ENCODE peak calls at places on chromosomes 12 and 14, in seven cellular contexts. One of them, this sample, is unnamed.

GRCh38 chr12:48883305-48884171 is 17.9 kb upstream of the RND1 start:
- DNase-seq in body of pancreas: peak
- DNase-seq in substantia nigra: no peak
- DNase-seq in NCI-H1092 treated with DMSO at 0.1 percent for 48 hours: peak
- DNase-seq in ecto neural progenitor cell: peak
- DNase-seq in colonic mucosa: peak
- DNase-seq in pons: no peak
- DNase-seq in this sample: no peak

GRCh38 chr12:81797100-81797499 is 38.0 kb upstream of the PPFIA2 start:
- DNase-seq in body of pancreas: no peak
- DNase-seq in substantia nigra: no peak
- DNase-seq in NCI-H1092 treated with DMSO at 0.1 percent for 48 hours: peak
- DNase-seq in ecto neural progenitor cell: no peak
- DNase-seq in colonic mucosa: no peak
- DNase-seq in pons: no peak
- DNase-seq in this sample: peak

GRCh38 chr14:58805605-58806358 is 168.0 kb downstream of the DACT1 start:
- DNase-seq in body of pancreas: no peak
- DNase-seq in substantia nigra: no peak
- DNase-seq in NCI-H1092 treated with DMSO at 0.1 percent for 48 hours: peak
- DNase-seq in ecto neural progenitor cell: no peak
- DNase-seq in colonic mucosa: peak
- DNase-seq in pons: no peak
- DNase-seq in this sample: no peak

GRCh38 chr14:99879401-99880295 is 86.4 kb downstream of the EML1 start:
- DNase-seq in body of pancreas: no peak
- DNase-seq in substantia nigra: no peak
- DNase-seq in NCI-H1092 treated with DMSO at 0.1 percent for 48 hours: no peak
- DNase-seq in ecto neural progenitor cell: no peak
- DNase-seq in colonic mucosa: no peak
- DNase-seq in pons: no peak
- DNase-seq in this sample: no peak

GRCh38 chr12:115004469-115005146 is 320.6 kb upstream of the TBX3 start:
- DNase-seq in body of pancreas: no peak
- DNase-seq in substantia nigra: no peak
- DNase-seq in NCI-H1092 treated with DMSO at 0.1 percent for 48 hours: no peak
- DNase-seq in ecto neural progenitor cell: no peak
- DNase-seq in colonic mucosa: no peak
- DNase-seq in pons: no peak
- DNase-seq in this sample: no peak

GRCh38 chr14:52112336-52113018 is 43.6 kb upstream of the NID2 start:
- DNase-seq in body of pancreas: no peak
- DNase-seq in substantia nigra: no peak
- DNase-seq in NCI-H1092 treated with DMSO at 0.1 percent for 48 hours: no peak
- DNase-seq in ecto neural progenitor cell: no peak
- DNase-seq in colonic mucosa: no peak
- DNase-seq in pons: no peak
- DNase-seq in this sample: no peak

GRCh38 chr14:46782281-46782680 is 130.7 kb upstream of the RPL10L start:
- DNase-seq in body of pancreas: no peak
- DNase-seq in substantia nigra: no peak
- DNase-seq in NCI-H1092 treated with DMSO at 0.1 percent for 48 hours: no peak
- DNase-seq in ecto neural progenitor cell: no peak
- DNase-seq in colonic mucosa: no peak
- DNase-seq in pons: no peak
- DNase-seq in this sample: no peak

GRCh38 chr14:55514819-55515470 is 65.1 kb upstream of the KTN1 start:
- DNase-seq in body of pancreas: no peak
- DNase-seq in substantia nigra: no peak
- DNase-seq in NCI-H1092 treated with DMSO at 0.1 percent for 48 hours: no peak
- DNase-seq in ecto neural progenitor cell: no peak
- DNase-seq in colonic mucosa: no peak
- DNase-seq in pons: peak
- DNase-seq in this sample: no peak

GRCh38 chr12:88947486-88948043 is 367.3 kb upstream of the KITLG start:
- DNase-seq in body of pancreas: no peak
- DNase-seq in substantia nigra: no peak
- DNase-seq in NCI-H1092 treated with DMSO at 0.1 percent for 48 hours: peak
- DNase-seq in ecto neural progenitor cell: no peak
- DNase-seq in colonic mucosa: no peak
- DNase-seq in pons: no peak
- DNase-seq in this sample: no peak

GRCh38 chr12:113933201-113933786 is 32.8 kb downstream of the RBM19 start:
- DNase-seq in body of pancreas: no peak
- DNase-seq in substantia nigra: peak
- DNase-seq in NCI-H1092 treated with DMSO at 0.1 percent for 48 hours: no peak
- DNase-seq in ecto neural progenitor cell: peak
- DNase-seq in colonic mucosa: no peak
- DNase-seq in pons: peak
- DNase-seq in this sample: no peak

GRCh38 chr14:54889919-54890318 is 12.7 kb downstream of the GCH1 start:
- DNase-seq in body of pancreas: no peak
- DNase-seq in substantia nigra: no peak
- DNase-seq in NCI-H1092 treated with DMSO at 0.1 percent for 48 hours: no peak
- DNase-seq in ecto neural progenitor cell: no peak
- DNase-seq in colonic mucosa: no peak
- DNase-seq in pons: no peak
- DNase-seq in this sample: no peak

GRCh38 chr12:48980389-48980952 is 2.3 kb downstream of the WNT1 start:
- DNase-seq in body of pancreas: no peak
- DNase-seq in substantia nigra: no peak
- DNase-seq in NCI-H1092 treated with DMSO at 0.1 percent for 48 hours: no peak
- DNase-seq in ecto neural progenitor cell: peak
- DNase-seq in colonic mucosa: peak
- DNase-seq in pons: no peak
- DNase-seq in this sample: peak

GRCh38 chr14:69325086-69325485 is 65.1 kb downstream of the GALNT16 start:
- DNase-seq in body of pancreas: peak
- DNase-seq in substantia nigra: no peak
- DNase-seq in NCI-H1092 treated with DMSO at 0.1 percent for 48 hours: no peak
- DNase-seq in ecto neural progenitor cell: no peak
- DNase-seq in colonic mucosa: no peak
- DNase-seq in pons: no peak
- DNase-seq in this sample: no peak

GRCh38 chr12:75120202-75120774 is 89.4 kb downstream of the KCNC2 start:
- DNase-seq in body of pancreas: no peak
- DNase-seq in substantia nigra: no peak
- DNase-seq in NCI-H1092 treated with DMSO at 0.1 percent for 48 hours: no peak
- DNase-seq in ecto neural progenitor cell: no peak
- DNase-seq in colonic mucosa: no peak
- DNase-seq in pons: peak
- DNase-seq in this sample: no peak

GRCh38 chr12:76311796-76312195 is 36.4 kb downstream of the BBS10 start:
- DNase-seq in body of pancreas: no peak
- DNase-seq in substantia nigra: no peak
- DNase-seq in NCI-H1092 treated with DMSO at 0.1 percent for 48 hours: no peak
- DNase-seq in ecto neural progenitor cell: no peak
- DNase-seq in colonic mucosa: no peak
- DNase-seq in pons: no peak
- DNase-seq in this sample: no peak

GRCh38 chr12:109295764-109296425 is 13.2 kb downstream of the FOXN4 start:
- DNase-seq in body of pancreas: no peak
- DNase-seq in substantia nigra: no peak
- DNase-seq in NCI-H1092 treated with DMSO at 0.1 percent for 48 hours: no peak
- DNase-seq in ecto neural progenitor cell: no peak
- DNase-seq in colonic mucosa: no peak
- DNase-seq in pons: no peak
- DNase-seq in this sample: no peak

GRCh38 chr14:74618078-74618952 is 6.3 kb upstream of the LTBP2 start:
- DNase-seq in body of pancreas: peak
- DNase-seq in substantia nigra: no peak
- DNase-seq in NCI-H1092 treated with DMSO at 0.1 percent for 48 hours: no peak
- DNase-seq in ecto neural progenitor cell: no peak
- DNase-seq in colonic mucosa: peak
- DNase-seq in pons: peak
- DNase-seq in this sample: peak

GRCh38 chr14:94548999-94549985 is 11.9 kb upstream of the SERPINA4 start:
- DNase-seq in body of pancreas: peak
- DNase-seq in substantia nigra: peak
- DNase-seq in NCI-H1092 treated with DMSO at 0.1 percent for 48 hours: peak
- DNase-seq in ecto neural progenitor cell: peak
- DNase-seq in colonic mucosa: peak
- DNase-seq in pons: peak
- DNase-seq in this sample: peak

GRCh38 chr12:93526786-93527428 is 45.6 kb upstream of the SOCS2 start:
- DNase-seq in body of pancreas: no peak
- DNase-seq in substantia nigra: no peak
- DNase-seq in NCI-H1092 treated with DMSO at 0.1 percent for 48 hours: no peak
- DNase-seq in ecto neural progenitor cell: no peak
- DNase-seq in colonic mucosa: no peak
- DNase-seq in pons: no peak
- DNase-seq in this sample: peak

GRCh38 chr14:99670361-99671229 is 13.5 kb upstream of the CYP46A1 start:
- DNase-seq in body of pancreas: no peak
- DNase-seq in substantia nigra: no peak
- DNase-seq in NCI-H1092 treated with DMSO at 0.1 percent for 48 hours: no peak
- DNase-seq in ecto neural progenitor cell: no peak
- DNase-seq in colonic mucosa: no peak
- DNase-seq in pons: no peak
- DNase-seq in this sample: no peak

GRCh38 chr14:90799420-90799819 is 16.8 kb downstream of the TTC7B start:
- DNase-seq in body of pancreas: no peak
- DNase-seq in substantia nigra: no peak
- DNase-seq in NCI-H1092 treated with DMSO at 0.1 percent for 48 hours: no peak
- DNase-seq in ecto neural progenitor cell: no peak
- DNase-seq in colonic mucosa: no peak
- DNase-seq in pons: no peak
- DNase-seq in this sample: no peak

GRCh38 chr12:15393037-15393436 is 70.7 kb downstream of the PTPRO start:
- DNase-seq in body of pancreas: no peak
- DNase-seq in substantia nigra: no peak
- DNase-seq in NCI-H1092 treated with DMSO at 0.1 percent for 48 hours: no peak
- DNase-seq in ecto neural progenitor cell: no peak
- DNase-seq in colonic mucosa: no peak
- DNase-seq in pons: no peak
- DNase-seq in this sample: peak

GRCh38 chr12:991350-992278 is 591 bp downstream of the ERC1 start:
- DNase-seq in body of pancreas: no peak
- DNase-seq in substantia nigra: no peak
- DNase-seq in NCI-H1092 treated with DMSO at 0.1 percent for 48 hours: peak
- DNase-seq in ecto neural progenitor cell: no peak
- DNase-seq in colonic mucosa: no peak
- DNase-seq in pons: peak
- DNase-seq in this sample: no peak

GRCh38 chr14:79511146-79511545 is 700.2 kb downstream of the DIO2 start:
- DNase-seq in body of pancreas: no peak
- DNase-seq in substantia nigra: no peak
- DNase-seq in NCI-H1092 treated with DMSO at 0.1 percent for 48 hours: no peak
- DNase-seq in ecto neural progenitor cell: no peak
- DNase-seq in colonic mucosa: no peak
- DNase-seq in pons: no peak
- DNase-seq in this sample: no peak

GRCh38 chr14:81129242-81129641 is 91.5 kb downstream of the GTF2A1 start:
- DNase-seq in body of pancreas: no peak
- DNase-seq in substantia nigra: no peak
- DNase-seq in NCI-H1092 treated with DMSO at 0.1 percent for 48 hours: no peak
- DNase-seq in ecto neural progenitor cell: no peak
- DNase-seq in colonic mucosa: no peak
- DNase-seq in pons: no peak
- DNase-seq in this sample: no peak

GRCh38 chr14:41922014-41922413 is 315.3 kb downstream of the LRFN5 start:
- DNase-seq in body of pancreas: no peak
- DNase-seq in substantia nigra: no peak
- DNase-seq in NCI-H1092 treated with DMSO at 0.1 percent for 48 hours: peak
- DNase-seq in ecto neural progenitor cell: no peak
- DNase-seq in colonic mucosa: no peak
- DNase-seq in pons: no peak
- DNase-seq in this sample: no peak

GRCh38 chr12:85872497-85873091 is 1.5 kb upstream of the NTS start:
- DNase-seq in body of pancreas: no peak
- DNase-seq in substantia nigra: no peak
- DNase-seq in NCI-H1092 treated with DMSO at 0.1 percent for 48 hours: peak
- DNase-seq in ecto neural progenitor cell: no peak
- DNase-seq in colonic mucosa: no peak
- DNase-seq in pons: peak
- DNase-seq in this sample: peak

GRCh38 chr12:56688129-56688845 is at the start of gene PTGES3:
- DNase-seq in body of pancreas: peak
- DNase-seq in substantia nigra: peak
- DNase-seq in NCI-H1092 treated with DMSO at 0.1 percent for 48 hours: peak
- DNase-seq in ecto neural progenitor cell: peak
- DNase-seq in colonic mucosa: peak
- DNase-seq in pons: peak
- DNase-seq in this sample: peak

GRCh38 chr12:106332536-106332935 is 25.0 kb upstream of the POLR3B start:
- DNase-seq in body of pancreas: no peak
- DNase-seq in substantia nigra: no peak
- DNase-seq in NCI-H1092 treated with DMSO at 0.1 percent for 48 hours: no peak
- DNase-seq in ecto neural progenitor cell: no peak
- DNase-seq in colonic mucosa: no peak
- DNase-seq in pons: no peak
- DNase-seq in this sample: no peak

GRCh38 chr14:99578541-99579044 is 25.4 kb downstream of the CCDC85C start:
- DNase-seq in body of pancreas: peak
- DNase-seq in substantia nigra: no peak
- DNase-seq in NCI-H1092 treated with DMSO at 0.1 percent for 48 hours: no peak
- DNase-seq in ecto neural progenitor cell: no peak
- DNase-seq in colonic mucosa: no peak
- DNase-seq in pons: no peak
- DNase-seq in this sample: peak

GRCh38 chr12:114547636-114548035 is 136.3 kb downstream of the TBX3 start:
- DNase-seq in body of pancreas: no peak
- DNase-seq in substantia nigra: no peak
- DNase-seq in NCI-H1092 treated with DMSO at 0.1 percent for 48 hours: no peak
- DNase-seq in ecto neural progenitor cell: no peak
- DNase-seq in colonic mucosa: no peak
- DNase-seq in pons: no peak
- DNase-seq in this sample: no peak

GRCh38 chr12:15797818-15798217 is 8.6 kb upstream of the EPS8 start:
- DNase-seq in body of pancreas: no peak
- DNase-seq in substantia nigra: no peak
- DNase-seq in NCI-H1092 treated with DMSO at 0.1 percent for 48 hours: no peak
- DNase-seq in ecto neural progenitor cell: no peak
- DNase-seq in colonic mucosa: no peak
- DNase-seq in pons: no peak
- DNase-seq in this sample: no peak

GRCh38 chr14:35338731-35339405 is 46.7 kb downstream of the PSMA6 start:
- DNase-seq in body of pancreas: no peak
- DNase-seq in substantia nigra: no peak
- DNase-seq in NCI-H1092 treated with DMSO at 0.1 percent for 48 hours: no peak
- DNase-seq in ecto neural progenitor cell: no peak
- DNase-seq in colonic mucosa: no peak
- DNase-seq in pons: no peak
- DNase-seq in this sample: no peak

GRCh38 chr14:75025082-75025481 is 22.4 kb downstream of the EIF2B2 start:
- DNase-seq in body of pancreas: no peak
- DNase-seq in substantia nigra: no peak
- DNase-seq in NCI-H1092 treated with DMSO at 0.1 percent for 48 hours: no peak
- DNase-seq in ecto neural progenitor cell: no peak
- DNase-seq in colonic mucosa: peak
- DNase-seq in pons: no peak
- DNase-seq in this sample: no peak

GRCh38 chr12:50603817-50604639 is 99.2 kb downstream of the DIP2B start:
- DNase-seq in body of pancreas: no peak
- DNase-seq in substantia nigra: no peak
- DNase-seq in NCI-H1092 treated with DMSO at 0.1 percent for 48 hours: no peak
- DNase-seq in ecto neural progenitor cell: no peak
- DNase-seq in colonic mucosa: no peak
- DNase-seq in pons: no peak
- DNase-seq in this sample: no peak

GRCh38 chr12:127711108-127711507 is 555.9 kb upstream of the TMEM132C start:
- DNase-seq in body of pancreas: no peak
- DNase-seq in substantia nigra: no peak
- DNase-seq in NCI-H1092 treated with DMSO at 0.1 percent for 48 hours: no peak
- DNase-seq in ecto neural progenitor cell: no peak
- DNase-seq in colonic mucosa: no peak
- DNase-seq in pons: no peak
- DNase-seq in this sample: no peak

GRCh38 chr12:4190376-4191063 is 83.0 kb upstream of the CCND2 start:
- DNase-seq in body of pancreas: no peak
- DNase-seq in substantia nigra: no peak
- DNase-seq in NCI-H1092 treated with DMSO at 0.1 percent for 48 hours: no peak
- DNase-seq in ecto neural progenitor cell: no peak
- DNase-seq in colonic mucosa: no peak
- DNase-seq in pons: no peak
- DNase-seq in this sample: no peak

GRCh38 chr14:60646202-60646886 is 2.9 kb downstream of the SIX1 start:
- DNase-seq in body of pancreas: no peak
- DNase-seq in substantia nigra: no peak
- DNase-seq in NCI-H1092 treated with DMSO at 0.1 percent for 48 hours: no peak
- DNase-seq in ecto neural progenitor cell: peak
- DNase-seq in colonic mucosa: no peak
- DNase-seq in pons: no peak
- DNase-seq in this sample: no peak